ENCODE peak calls at places on chromosome 16, in six cellular contexts. Q, V, L, N, K and W are unnamed samples.

GRCh38 chr16:52546291-52546941 is 527 bp downstream of the TOX3 start:
- DNase-seq in Q (peak; percentile 46), V (no peak), L (peak; percentile 60), N (no peak), K (no peak), W (no peak)

GRCh38 chr16:16189842-16190241 is 33.5 kb downstream of the ABCC6 start:
- DNase-seq in Q (no peak), V (no peak), L (no peak), N (no peak), K (no peak), W (no peak)

GRCh38 chr16:30991052-30991451 is 6.0 kb downstream of the HSD3B7 start:
- DNase-seq in Q (no peak), V (no peak), L (no peak), N (no peak), K (no peak), W (no peak)

GRCh38 chr16:56246051-56246817 is 54.9 kb downstream of the GNAO1 start:
- DNase-seq in Q (peak; percentile 58), V (peak; percentile 5), L (no peak), N (peak; percentile 11), K (peak; percentile 97), W (peak; percentile 77)

GRCh38 chr16:75048546-75048945 is 49.7 kb downstream of the ZNRF1 start:
- DNase-seq in Q (no peak), V (peak; percentile 43), L (no peak), N (no peak), K (no peak), W (no peak)

GRCh38 chr16:85153046-85153445 is 40.8 kb upstream of the CIBAR2 start:
- DNase-seq in Q (no peak), V (no peak), L (no peak), N (no peak), K (no peak), W (no peak)

GRCh38 chr16:68297908-68298307 is 12.8 kb downstream of the SLC7A6OS start:
- DNase-seq in Q (no peak), V (peak; percentile 11), L (no peak), N (no peak), K (no peak), W (no peak)

GRCh38 chr16:55468352-55468990 is 10.5 kb upstream of the MMP2 start:
- DNase-seq in Q (no peak), V (no peak), L (no peak), N (no peak), K (no peak), W (no peak)

GRCh38 chr16:68116256-68116853 is 31.2 kb downstream of the NFATC3 start:
- DNase-seq in Q (no peak), V (peak; percentile 51), L (no peak), N (no peak), K (no peak), W (peak; percentile 29)

GRCh38 chr16:72819345-72819744 is 228.6 kb downstream of the ZFHX3 start:
- DNase-seq in Q (no peak), V (peak; percentile 74), L (no peak), N (no peak), K (peak; percentile 54), W (peak; percentile 21)

GRCh38 chr16:52680993-52681392 is 134.1 kb upstream of the TOX3 start:
- DNase-seq in Q (no peak), V (no peak), L (no peak), N (no peak), K (no peak), W (no peak)

GRCh38 chr16:25838724-25839186 is 147.0 kb downstream of the HS3ST4 start:
- DNase-seq in Q (peak; percentile 60), V (peak; percentile 41), L (peak; percentile 55), N (peak; percentile 61), K (no peak), W (peak; percentile 40)

GRCh38 chr16:77780378-77780837 is 8.0 kb upstream of the VAT1L start:
- DNase-seq in Q (no peak), V (peak; percentile 98), L (no peak), N (no peak), K (peak; percentile 17), W (peak; percentile 96)

GRCh38 chr16:56617212-56618085 is 8.1 kb upstream of the MT1E start:
- DNase-seq in Q (peak; percentile 76), V (peak; percentile 57), L (peak; percentile 70), N (no peak), K (peak; percentile 38), W (peak; percentile 66)

GRCh38 chr16:8551388-8552332 is 38.7 kb downstream of the TMEM114 start:
- DNase-seq in Q (no peak), V (no peak), L (no peak), N (no peak), K (no peak), W (no peak)

GRCh38 chr16:2211923-2212347 is 1.3 kb upstream of the BRICD5 start:
- DNase-seq in Q (no peak), V (no peak), L (no peak), N (no peak), K (no peak), W (no peak)

GRCh38 chr16:56041556-56042140 is 149.6 kb upstream of the GNAO1 start:
- DNase-seq in Q (peak; percentile 78), V (no peak), L (peak; percentile 67), N (peak; percentile 32), K (peak; percentile 60), W (no peak)

GRCh38 chr16:73011926-73012325 is 36.0 kb downstream of the ZFHX3 start:
- DNase-seq in Q (peak; percentile 49), V (no peak), L (no peak), N (no peak), K (no peak), W (no peak)

DNA sequence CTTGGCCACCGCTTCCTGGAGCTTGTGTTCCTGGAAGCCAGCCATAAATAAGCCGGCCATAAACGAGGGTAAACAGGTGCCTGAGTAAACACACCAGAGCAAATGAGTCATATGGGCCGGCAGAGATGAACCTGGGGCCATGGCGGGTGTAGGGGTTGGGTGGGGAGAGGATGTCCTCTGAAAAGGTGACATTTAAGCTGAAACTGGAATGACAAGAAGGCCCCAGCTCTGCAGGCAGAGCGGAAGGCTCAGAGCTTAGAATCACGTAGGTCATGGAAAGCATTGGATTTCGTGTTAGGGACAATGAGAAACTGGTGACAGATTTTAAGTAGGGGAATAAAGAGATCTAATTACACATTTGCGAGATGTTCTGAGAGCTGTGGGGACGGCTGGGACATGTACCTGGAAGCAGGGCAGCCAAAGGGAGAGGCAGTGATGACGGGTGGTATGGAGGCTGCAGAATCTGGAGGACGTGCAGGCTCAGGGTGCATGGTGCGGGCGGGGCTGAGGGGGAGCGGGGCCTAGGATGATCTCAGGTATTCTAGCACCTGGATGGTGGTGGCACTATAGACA is 8.1 kb upstream of the DNASE1 start:
- DNase-seq in Q (no peak), V (peak; percentile 23), L (peak; percentile 41), N (no peak), K (no peak), W (peak; percentile 20)
- H2AFZ ChIP-seq in Q (no peak overlapping the region), V (no peak overlapping the region), L (no peak overlapping the region), N (peak overlapping the region; percentile 90), K (no peak overlapping the region), W (no peak overlapping the region)

GRCh38 chr16:69397821-69398521 is 12.2 kb upstream of the TERF2 start:
- DNase-seq in Q (peak; percentile 75), V (peak; percentile 78), L (peak; percentile 64), N (no peak), K (peak; percentile 23), W (peak; percentile 92)
- H3K23ac ChIP-seq in Q (no peak overlapping the region), V (no peak overlapping the region), L (no peak overlapping the region), N (no peak overlapping the region), K (no peak overlapping the region), W (no peak overlapping the region)

GRCh38 chr16:11968577-11968976 is 3.6 kb downstream of the TNFRSF17 start:
- DNase-seq in Q (no peak), V (no peak), L (no peak), N (no peak), K (no peak), W (no peak)

GRCh38 chr16:11966173-11966572 is 1.2 kb downstream of the TNFRSF17 start:
- DNase-seq in Q (no peak), V (no peak), L (no peak), N (no peak), K (no peak), W (no peak)

GRCh38 chr16:11964761-11965539 is at the start of gene TNFRSF17:
- DNase-seq in Q (no peak), V (peak; percentile 37), L (no peak), N (no peak), K (no peak), W (no peak)

GRCh38 chr16:11963706-11964105 is 1.3 kb upstream of the TNFRSF17 start:
- DNase-seq in Q (no peak), V (no peak), L (no peak), N (no peak), K (no peak), W (no peak)

DNA sequence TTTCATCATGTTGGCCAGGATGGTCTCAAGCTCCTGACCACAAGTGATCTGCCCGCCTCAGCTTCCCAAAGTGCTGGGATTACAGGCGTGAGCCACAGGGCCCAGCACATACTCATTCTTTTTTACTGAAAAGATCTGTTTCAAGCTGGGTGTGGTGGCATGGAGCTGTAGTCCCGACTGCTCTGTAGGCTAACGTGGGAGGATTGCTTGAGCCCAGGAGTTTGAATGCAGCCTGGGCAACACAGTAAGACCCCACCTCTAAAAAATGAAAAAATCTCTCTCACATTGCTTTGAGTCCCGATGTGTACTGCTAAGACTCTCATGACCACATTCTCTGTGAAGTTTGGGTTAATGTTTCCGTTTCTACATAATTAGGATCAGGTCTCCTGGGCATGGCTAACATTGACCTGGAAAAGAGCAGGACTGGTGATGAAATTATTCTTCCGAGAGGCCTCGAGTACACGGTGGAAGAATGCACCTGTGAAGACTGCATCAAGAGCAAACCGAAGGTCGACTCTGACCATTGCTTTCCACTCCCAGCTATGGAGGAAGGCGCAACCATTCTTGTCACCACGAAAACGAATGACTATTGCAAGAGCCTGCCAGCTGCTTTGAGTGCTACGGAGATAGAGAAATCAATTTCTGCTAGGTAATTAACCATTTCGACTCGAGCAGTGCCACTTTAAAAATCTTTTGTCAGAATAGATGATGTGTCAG is 2.3 kb downstream of the TNFRSF17 start:
- DNase-seq in Q (no peak), V (no peak), L (no peak), N (no peak), K (no peak), W (no peak)
- H3K4me2 ChIP-seq in Q (no peak overlapping the region), V (no peak overlapping the region), L (no peak overlapping the region), N (no peak overlapping the region), K (no peak overlapping the region), W (no peak overlapping the region)

GRCh38 chr16:20181386-20181785 is 107.7 kb upstream of the GPR139 start:
- DNase-seq in Q (no peak), V (no peak), L (no peak), N (no peak), K (no peak), W (no peak)
- H2AFZ ChIP-seq in Q (no peak overlapping the region), V (no peak overlapping the region), L (no peak overlapping the region), N (no peak overlapping the region), K (no peak overlapping the region), W (no peak overlapping the region)

DNA sequence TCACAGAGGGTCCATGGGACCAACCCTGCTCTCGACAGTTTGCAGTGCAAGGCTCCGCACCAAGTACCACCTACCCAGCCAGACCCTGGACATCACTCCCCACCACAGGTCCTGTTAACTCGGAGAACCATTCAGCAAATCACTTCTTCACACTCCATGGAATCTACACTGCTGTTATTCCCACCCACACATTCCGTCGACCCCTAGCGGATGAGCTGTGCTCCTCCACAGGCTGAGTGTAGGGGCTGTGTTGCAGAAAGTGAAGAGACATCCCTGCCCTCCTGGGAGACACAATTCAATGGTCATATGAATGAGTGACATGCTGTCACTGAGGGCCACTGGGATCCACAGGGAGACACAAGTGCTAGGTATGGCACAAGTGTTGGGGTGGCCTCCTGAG is 27.5 kb downstream of the MPG start:
- DNase-seq in Q (no peak), V (no peak), L (no peak), N (no peak), K (no peak), W (no peak)
- H3K23ac ChIP-seq in Q (no peak overlapping the region), V (no peak overlapping the region), L (no peak overlapping the region), N (no peak overlapping the region), K (no peak overlapping the region), W (no peak overlapping the region)